ENCODE peak calls at places on chromosomes 5 and 9, in four cellular contexts. One of them, this sample, is unnamed.

GRCh38 chr9:123591283-123591682 is 235.3 kb downstream of the CRB2 start:
- DNase-seq in heart left ventricle: no peak
- DNase-seq in adrenal gland: no peak
- DNase-seq in stomach: no peak
- DNase-seq in this sample: no peak

GRCh38 chr5:88322785-88323184 is 54.1 kb upstream of the TMEM161B start:
- DNase-seq in heart left ventricle: no peak
- DNase-seq in adrenal gland: no peak
- DNase-seq in stomach: no peak
- DNase-seq in this sample: no peak

GRCh38 chr9:133163559-133164208 is at the start of gene GBGT1:
- DNase-seq in heart left ventricle: peak; percentile 92
- DNase-seq in adrenal gland: peak; percentile 68
- DNase-seq in stomach: peak; percentile 75
- DNase-seq in this sample: no peak

GRCh38 chr9:113646491-113646890 is 183.0 kb downstream of the RGS3 start:
- DNase-seq in heart left ventricle: no peak
- DNase-seq in adrenal gland: no peak
- DNase-seq in stomach: no peak
- DNase-seq in this sample: no peak

GRCh38 chr9:84759300-84759750 is 89.8 kb downstream of the NTRK2 start:
- DNase-seq in heart left ventricle: no peak
- DNase-seq in adrenal gland: no peak
- DNase-seq in stomach: no peak
- DNase-seq in this sample: no peak

GRCh38 chr5:138960145-138960692 is 85.1 kb upstream of the LRRTM2 start:
- DNase-seq in heart left ventricle: no peak
- DNase-seq in adrenal gland: no peak
- DNase-seq in stomach: no peak
- DNase-seq in this sample: no peak

GRCh38 chr9:127738666-127739065 is 3.6 kb upstream of the TOR2A start:
- DNase-seq in heart left ventricle: no peak
- DNase-seq in adrenal gland: no peak
- DNase-seq in stomach: no peak
- DNase-seq in this sample: no peak

GRCh38 chr5:98827161-98827560 is 53.7 kb downstream of the RGMB start:
- DNase-seq in heart left ventricle: no peak
- DNase-seq in adrenal gland: no peak
- DNase-seq in stomach: no peak
- DNase-seq in this sample: peak; percentile 60

GRCh38 chr9:2966846-2967372 is 123.0 kb upstream of the PUM3 start:
- DNase-seq in heart left ventricle: no peak
- DNase-seq in adrenal gland: no peak
- DNase-seq in stomach: no peak
- DNase-seq in this sample: peak; percentile 55

GRCh38 chr5:137478043-137478442 is 21.1 kb downstream of the SPOCK1 start:
- DNase-seq in heart left ventricle: no peak
- DNase-seq in adrenal gland: no peak
- DNase-seq in stomach: no peak
- DNase-seq in this sample: no peak

GRCh38 chr5:23528677-23529076 is 21.3 kb downstream of the PRDM9 start:
- DNase-seq in heart left ventricle: no peak
- DNase-seq in adrenal gland: no peak
- DNase-seq in stomach: no peak
- DNase-seq in this sample: no peak

GRCh38 chr5:122195784-122196394 is 66.5 kb downstream of the ZNF474 start:
- DNase-seq in heart left ventricle: no peak
- DNase-seq in adrenal gland: peak; percentile 28
- DNase-seq in stomach: no peak
- DNase-seq in this sample: peak; percentile 75

GRCh38 chr5:137572042-137572695 is 73.0 kb upstream of the SPOCK1 start:
- DNase-seq in heart left ventricle: no peak
- DNase-seq in adrenal gland: no peak
- DNase-seq in stomach: no peak
- DNase-seq in this sample: peak; percentile 55

GRCh38 chr5:103849934-103850333 is 287.3 kb upstream of the NUDT12 start:
- DNase-seq in heart left ventricle: no peak
- DNase-seq in adrenal gland: no peak
- DNase-seq in stomach: no peak
- DNase-seq in this sample: peak; percentile 83

GRCh38 chr9:134442087-134442470 is 115.8 kb downstream of the RXRA start:
- DNase-seq in heart left ventricle: no peak
- DNase-seq in adrenal gland: peak; percentile 50
- DNase-seq in stomach: no peak
- DNase-seq in this sample: peak; percentile 36

GRCh38 chr9:125742657-125743056 is 4.5 kb upstream of the PBX3 start:
- DNase-seq in heart left ventricle: no peak
- DNase-seq in adrenal gland: no peak
- DNase-seq in stomach: no peak
- DNase-seq in this sample: no peak

GRCh38 chr5:146606838-146607237 is 90.8 kb upstream of the GPR151 start:
- DNase-seq in heart left ventricle: no peak
- DNase-seq in adrenal gland: no peak
- DNase-seq in stomach: no peak
- DNase-seq in this sample: no peak

GRCh38 chr5:11164456-11165286 is 403.6 kb upstream of the DAP start:
- DNase-seq in heart left ventricle: no peak
- DNase-seq in adrenal gland: no peak
- DNase-seq in stomach: no peak
- DNase-seq in this sample: no peak

GRCh38 chr5:178940569-178941360 is at the start of gene ZNF454:
- DNase-seq in heart left ventricle: peak; percentile 96
- DNase-seq in adrenal gland: peak; percentile 82
- DNase-seq in stomach: peak; percentile 78
- DNase-seq in this sample: peak; percentile 91

GRCh38 chr9:20353529-20353928 is 268.8 kb downstream of the MLLT3 start:
- DNase-seq in heart left ventricle: no peak
- DNase-seq in adrenal gland: no peak
- DNase-seq in stomach: no peak
- DNase-seq in this sample: no peak

GRCh38 chr5:74285876-74286275 is 354.7 kb downstream of the ENC1 start:
- DNase-seq in heart left ventricle: no peak
- DNase-seq in adrenal gland: no peak
- DNase-seq in stomach: no peak
- DNase-seq in this sample: no peak

GRCh38 chr9:114694719-114695269 is 12.8 kb upstream of the TEX48 start:
- DNase-seq in heart left ventricle: no peak
- DNase-seq in adrenal gland: no peak
- DNase-seq in stomach: no peak
- DNase-seq in this sample: no peak

GRCh38 chr9:84570482-84571154 is 98.9 kb upstream of the NTRK2 start:
- DNase-seq in heart left ventricle: no peak
- DNase-seq in adrenal gland: no peak
- DNase-seq in stomach: no peak
- DNase-seq in this sample: no peak

GRCh38 chr9:134942421-134943119 is 24.9 kb upstream of the FCN1 start:
- DNase-seq in heart left ventricle: no peak
- DNase-seq in adrenal gland: no peak
- DNase-seq in stomach: no peak
- DNase-seq in this sample: peak; percentile 31

GRCh38 chr9:114012126-114012525 is 66.0 kb downstream of the AMBP start:
- DNase-seq in heart left ventricle: no peak
- DNase-seq in adrenal gland: no peak
- DNase-seq in stomach: no peak
- DNase-seq in this sample: no peak

GRCh38 chr5:45295231-45295630 is 400.9 kb downstream of the HCN1 start:
- DNase-seq in heart left ventricle: no peak
- DNase-seq in adrenal gland: no peak
- DNase-seq in stomach: no peak
- DNase-seq in this sample: no peak

GRCh38 chr9:89924611-89925010 is 319.8 kb downstream of the GADD45G start:
- DNase-seq in heart left ventricle: no peak
- DNase-seq in adrenal gland: no peak
- DNase-seq in stomach: no peak
- DNase-seq in this sample: no peak

GRCh38 chr5:175638305-175638704 is 19.6 kb upstream of the HRH2 start:
- DNase-seq in heart left ventricle: no peak
- DNase-seq in adrenal gland: no peak
- DNase-seq in stomach: no peak
- DNase-seq in this sample: no peak

GRCh38 chr5:97488126-97488668 is 305.1 kb upstream of the RIOK2 start:
- DNase-seq in heart left ventricle: no peak
- DNase-seq in adrenal gland: no peak
- DNase-seq in stomach: no peak
- DNase-seq in this sample: no peak

GRCh38 chr5:132496631-132497487 is 6.3 kb upstream of the IRF1 start:
- DNase-seq in heart left ventricle: peak; percentile 96
- DNase-seq in adrenal gland: peak; percentile 89
- DNase-seq in stomach: peak; percentile 93
- DNase-seq in this sample: peak; percentile 81

GRCh38 chr9:116297346-116297745 is 143.8 kb downstream of the PAPPA start:
- DNase-seq in heart left ventricle: no peak
- DNase-seq in adrenal gland: no peak
- DNase-seq in stomach: no peak
- DNase-seq in this sample: no peak

GRCh38 chr5:135392256-135392655 is 6.8 kb downstream of the MACROH2A1 start:
- DNase-seq in heart left ventricle: no peak
- DNase-seq in adrenal gland: no peak
- DNase-seq in stomach: no peak
- DNase-seq in this sample: peak; percentile 84

GRCh38 chr5:29702875-29703274 is 1490.6 kb upstream of the CDH6 start:
- DNase-seq in heart left ventricle: no peak
- DNase-seq in adrenal gland: no peak
- DNase-seq in stomach: no peak
- DNase-seq in this sample: no peak

GRCh38 chr5:29697786-29698414 is 1495.6 kb upstream of the CDH6 start:
- DNase-seq in heart left ventricle: no peak
- DNase-seq in adrenal gland: no peak
- DNase-seq in stomach: no peak
- DNase-seq in this sample: no peak

DNA sequence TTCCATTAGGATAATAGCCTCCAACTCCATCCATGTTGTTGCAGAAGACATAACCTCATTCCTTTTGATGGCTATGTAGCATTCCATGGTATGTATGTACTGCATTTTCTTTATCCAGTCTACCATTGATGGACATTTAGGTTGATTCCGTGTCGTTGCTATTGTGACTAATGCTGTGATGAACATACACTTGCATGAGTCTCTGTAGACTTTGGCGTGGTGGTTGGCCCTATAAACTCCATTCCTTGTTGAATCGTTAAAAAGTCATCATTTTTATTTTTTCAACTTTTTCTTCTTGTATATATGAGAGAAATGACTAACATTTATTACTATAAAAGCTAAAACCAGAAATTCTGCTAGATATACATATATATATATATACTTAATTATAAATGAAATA is 1491.9 kb upstream of the CDH6 start:
- DNase-seq in heart left ventricle: no peak
- DNase-seq in adrenal gland: no peak
- DNase-seq in stomach: no peak
- DNase-seq in this sample: no peak
- H3K4me3 ChIP-seq in heart left ventricle: no peak overlapping the region
- H3K4me3 ChIP-seq in adrenal gland: no peak overlapping the region
- H3K4me3 ChIP-seq in stomach: no peak overlapping the region
- H3K4me3 ChIP-seq in this sample: no peak overlapping the region

GRCh38 chr9:37761511-37761910 is 7.9 kb downstream of the TRMT10B start:
- DNase-seq in heart left ventricle: no peak
- DNase-seq in adrenal gland: no peak
- DNase-seq in stomach: no peak
- DNase-seq in this sample: peak; percentile 61
- TF ChIP-seq CTCF in heart left ventricle: no peak
- TF ChIP-seq CTCF in adrenal gland: no peak
- TF ChIP-seq CTCF in stomach: no peak
- TF ChIP-seq CTCF in this sample: no peak

DNA sequence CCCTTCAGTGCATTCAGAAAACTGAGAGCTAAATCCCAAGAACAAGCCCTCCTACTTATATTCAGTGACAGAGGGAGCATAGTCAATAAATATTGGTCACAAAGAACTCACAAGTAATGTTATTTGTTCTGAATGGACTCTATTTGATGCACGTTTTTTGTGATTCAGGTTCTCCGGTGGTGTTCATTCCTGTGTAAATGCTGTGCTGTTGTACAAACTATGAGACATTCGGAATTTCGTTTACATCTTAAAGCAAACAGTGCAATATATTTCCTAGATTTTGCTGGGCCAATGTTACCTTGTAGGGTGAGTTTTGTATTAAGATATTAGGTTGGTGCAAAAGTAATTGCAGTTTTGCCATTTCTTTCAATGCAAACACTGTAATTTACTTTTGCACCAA is 444.2 kb upstream of the PTGER4 start:
- DNase-seq in heart left ventricle: no peak
- DNase-seq in adrenal gland: no peak
- DNase-seq in stomach: no peak
- DNase-seq in this sample: no peak
- H3K4me3 ChIP-seq in heart left ventricle: no peak overlapping the region
- H3K4me3 ChIP-seq in adrenal gland: no peak overlapping the region
- H3K4me3 ChIP-seq in stomach: no peak overlapping the region
- H3K4me3 ChIP-seq in this sample: no peak overlapping the region

DNA sequence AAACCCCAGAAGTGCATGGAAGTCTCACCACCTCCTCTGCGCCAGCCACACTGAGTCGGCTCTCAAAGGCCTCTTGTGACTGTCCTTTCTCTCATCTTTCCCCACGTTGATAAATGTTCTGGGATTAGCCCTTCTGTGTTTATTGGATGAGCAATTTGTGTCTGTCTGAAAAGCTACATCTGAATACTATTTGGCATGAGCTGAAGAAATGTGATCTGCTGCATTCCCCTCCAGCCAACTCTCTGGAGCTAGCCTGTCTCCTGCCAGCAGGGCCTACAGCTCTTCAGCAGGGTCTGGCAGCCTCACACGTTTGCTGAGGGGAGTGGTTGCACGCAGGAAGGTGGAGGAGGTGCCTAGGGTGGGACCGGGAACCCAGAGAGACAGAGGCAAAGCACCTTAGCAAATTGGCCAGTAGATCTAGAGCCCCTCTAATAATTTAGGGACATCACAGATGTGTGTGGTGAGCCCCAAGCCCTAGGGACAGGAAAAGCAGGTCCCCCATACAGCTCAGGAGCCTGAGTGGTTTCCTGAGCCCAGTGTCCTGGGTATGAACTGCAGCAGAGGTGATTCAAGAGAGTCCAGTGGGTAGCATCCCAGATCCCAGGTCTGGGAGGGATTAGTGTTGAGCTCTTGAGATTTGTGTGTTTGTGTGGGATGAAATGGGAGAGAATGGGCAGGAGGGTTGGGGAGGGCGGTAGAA is 20.5 kb upstream of the B4GALT1 start:
- DNase-seq in heart left ventricle: peak; percentile 71
- DNase-seq in adrenal gland: no peak
- DNase-seq in stomach: no peak
- DNase-seq in this sample: peak; percentile 85
- TF ChIP-seq CTCF in heart left ventricle: no peak
- TF ChIP-seq CTCF in adrenal gland: no peak
- TF ChIP-seq CTCF in stomach: no peak
- TF ChIP-seq CTCF in this sample: no peak

GRCh38 chr5:7926296-7926695 is 57.3 kb downstream of the MTRR start:
- DNase-seq in heart left ventricle: no peak
- DNase-seq in adrenal gland: no peak
- DNase-seq in stomach: no peak
- DNase-seq in this sample: peak; percentile 99
- H3K4me3 ChIP-seq in heart left ventricle: no peak overlapping the region
- H3K4me3 ChIP-seq in adrenal gland: no peak overlapping the region
- H3K4me3 ChIP-seq in stomach: no peak overlapping the region
- H3K4me3 ChIP-seq in this sample: no peak overlapping the region

This sample was measured in fibroblast of mammary gland.